ENCODE peak calls at places on chromosome 12, in four cellular contexts. O is brain microvascular endothelial cell; S is CD8-positive, alpha-beta memory T cell; L is stomach. X is an unnamed sample.

GRCh38 chr12:117188961-117189724 is 1.1 kb downstream of the FBXO21 start:
- DNase-seq in O (peak), S (no peak), L (no peak), X (no peak)

GRCh38 chr12:40693503-40693863 is 1.2 kb downstream of the CNTN1 start:
- DNase-seq in O (no peak), S (no peak), L (no peak), X (peak)

GRCh38 chr12:99224237-99224636 is 423.3 kb upstream of the GARIN6 start:
- DNase-seq in O (no peak), S (no peak), L (no peak), X (no peak)

GRCh38 chr12:119949145-119949544 is 39.9 kb upstream of the BICDL1 start:
- DNase-seq in O (no peak), S (no peak), L (peak), X (no peak)

GRCh38 chr12:97556201-97556824 is 93.7 kb downstream of the RMST start:
- DNase-seq in O (no peak), S (no peak), L (peak), X (no peak)

GRCh38 chr12:11949738-11950403 is 120.9 kb upstream of the BCL2L14 start:
- DNase-seq in O (no peak), S (no peak), L (peak), X (peak)

GRCh38 chr12:104718581-104718980 is 239.5 kb downstream of the SLC41A2 start:
- DNase-seq in O (no peak), S (no peak), L (no peak), X (no peak)

GRCh38 chr12:70919597-70920035 is 922 bp downstream of the PTPRR start:
- DNase-seq in O (no peak), S (no peak), L (no peak), X (no peak)

GRCh38 chr12:45730842-45731336 is 1.4 kb downstream of the ARID2 start:
- DNase-seq in O (peak), S (peak), L (no peak), X (no peak)

GRCh38 chr12:39467432-39467870 is 24.5 kb upstream of the KIF21A start:
- DNase-seq in O (no peak), S (peak), L (no peak), X (no peak)

DNA sequence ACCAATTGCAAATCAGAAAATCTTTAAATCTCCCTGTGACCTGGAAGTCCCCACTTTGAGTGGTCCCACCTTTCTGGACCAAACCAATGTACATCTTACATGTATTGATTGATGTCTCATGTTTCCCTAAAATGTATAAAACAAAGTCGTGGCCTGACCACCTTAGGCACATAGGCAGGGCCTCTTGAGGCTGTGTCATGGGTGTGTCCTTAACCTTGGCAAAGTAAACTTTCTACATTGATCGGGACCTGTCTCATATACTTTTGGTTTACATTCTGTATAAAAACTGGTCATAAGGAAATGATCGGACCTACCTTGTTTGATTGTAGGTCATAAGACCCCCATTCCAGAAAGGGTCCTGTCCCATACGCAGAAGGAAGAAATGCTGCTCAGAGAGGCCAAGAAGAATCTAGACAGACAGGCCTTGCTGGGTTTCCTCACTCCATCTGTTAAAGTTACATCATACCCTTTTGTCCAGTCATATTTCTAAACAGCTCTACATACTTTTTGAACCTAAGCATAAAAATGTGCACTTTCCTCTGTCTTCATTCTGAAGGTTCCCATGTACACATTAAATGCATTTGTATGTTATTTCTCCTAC is 30.0 kb upstream of the CPM start:
- DNase-seq in O (no peak), S (no peak), L (no peak), X (no peak)
- H3K27ac ChIP-seq in O (no peak), S (no peak), L (no peak), X (peak)

GRCh38 chr12:93583993-93584392 is 11.5 kb downstream of the SOCS2 start:
- DNase-seq in O (no peak), S (no peak), L (no peak), X (no peak)
- H3K27ac ChIP-seq in O (no peak), S (no peak), L (no peak), X (no peak)

DNA sequence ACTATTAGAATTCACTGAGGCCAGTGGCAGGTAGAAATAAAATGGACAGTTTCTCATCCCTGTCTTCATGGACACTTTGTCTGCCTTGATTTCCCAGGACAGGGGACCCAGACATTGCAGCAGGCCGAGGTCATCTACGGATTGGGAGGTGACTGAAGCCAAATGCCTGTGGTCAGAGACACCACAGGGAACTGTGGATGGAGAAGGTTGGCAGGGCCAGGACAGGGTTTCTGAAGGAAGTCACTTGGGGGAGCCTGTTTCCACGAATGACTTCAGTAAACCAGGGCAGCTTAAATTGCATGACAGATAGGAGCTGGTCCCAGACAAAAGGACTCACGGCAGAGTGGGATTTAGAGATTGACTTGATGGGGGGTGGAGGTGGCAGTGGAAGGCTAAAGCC is 224.9 kb downstream of the NTF3 start:
- DNase-seq in O (no peak), S (no peak), L (no peak), X (no peak)
- H3K27ac ChIP-seq in O (no peak), S (no peak), L (no peak), X (no peak)

DNA sequence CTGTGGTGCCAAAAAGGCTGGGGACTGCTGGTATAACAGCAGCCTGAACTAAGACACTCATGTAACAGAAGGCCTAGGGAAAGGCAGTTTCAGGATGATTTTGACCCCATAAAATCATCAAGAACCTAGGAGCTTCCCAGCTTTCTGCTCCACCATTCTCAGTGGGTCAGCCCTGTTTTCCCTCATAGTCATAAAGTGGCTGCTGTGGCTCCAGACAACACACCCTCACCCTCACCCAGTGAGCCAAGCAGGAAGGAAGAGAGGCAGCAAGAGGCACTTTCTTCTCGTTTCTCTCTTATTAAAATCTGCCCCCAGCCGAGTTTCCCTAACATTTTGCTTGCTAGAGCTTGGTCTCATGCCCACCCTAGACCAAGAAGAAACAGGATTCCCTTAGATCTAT is 131.8 kb downstream of the SCARB1 start:
- DNase-seq in O (no peak), S (no peak), L (no peak), X (no peak)
- H3K27ac ChIP-seq in O (peak), S (no peak), L (peak), X (no peak)